ENCODE peak calls at places on chromosomes 3 and 15, in six cellular contexts. T is HepG2, Z is K562, L is GM12878, D is upper lobe of left lung, K is HCT116. P is an unnamed sample.

GRCh38 chr3:109284071-109284470 is 32.2 kb downstream of the DPPA2 start:
- ATAC-seq in T (no peak), Z (no peak), L (no peak), D (no peak), K (no peak), P (no peak)

GRCh38 chr3:140216249-140216648 is 281.3 kb downstream of the CLSTN2 start:
- ATAC-seq in T (peak; percentile 82), Z (peak; percentile 89), L (peak; percentile 86), D (no peak), K (peak; percentile 82), P (no peak)

GRCh38 chr3:169660709-169661566 is 2.6 kb downstream of the MECOM start:
- ATAC-seq in T (no peak), Z (no peak), L (no peak), D (no peak), K (no peak), P (no peak)

GRCh38 chr3:144257381-144257780 is 285.8 kb downstream of the DIPK2A start:
- ATAC-seq in T (no peak), Z (no peak), L (no peak), D (no peak), K (no peak), P (no peak)

GRCh38 chr15:39629376-39629775 is 48.5 kb downstream of the THBS1 start:
- ATAC-seq in T (no peak), Z (no peak), L (no peak), D (no peak), K (no peak), P (no peak)

GRCh38 chr3:12926660-12927059 is 85.3 kb upstream of the RPL32 start:
- ATAC-seq in T (no peak), Z (no peak), L (no peak), D (no peak), K (no peak), P (no peak)

GRCh38 chr3:4835616-4836043 is 143.6 kb upstream of the BHLHE40 start:
- ATAC-seq in T (no peak), Z (no peak), L (no peak), D (no peak), K (no peak), P (no peak)

GRCh38 chr3:165883866-165884478 is 46.7 kb upstream of the BCHE start:
- ATAC-seq in T (no peak), Z (peak; percentile 36), L (peak; percentile 69), D (no peak), K (peak; percentile 72), P (no peak)

GRCh38 chr3:4999626-5000184 is 20.5 kb downstream of the BHLHE40 start:
- ATAC-seq in T (no peak), Z (no peak), L (peak; percentile 57), D (no peak), K (no peak), P (no peak)

GRCh38 chr3:58899159-58899952 is 150.5 kb downstream of the CFAP20DC start:
- ATAC-seq in T (no peak), Z (peak; percentile 95), L (peak; percentile 95), D (peak; percentile 36), K (no peak), P (peak; percentile 74)

GRCh38 chr3:132445812-132446211 is 28.5 kb downstream of the DNAJC13 start:
- ATAC-seq in T (no peak), Z (no peak), L (peak; percentile 66), D (peak; percentile 70), K (no peak), P (no peak)

GRCh38 chr3:12423918-12424634 is 60.2 kb upstream of the TSEN2 start:
- ATAC-seq in T (no peak), Z (peak; percentile 31), L (peak; percentile 45), D (no peak), K (peak; percentile 71), P (no peak)

GRCh38 chr15:71651750-71652186 is 158.6 kb upstream of the NR2E3 start:
- ATAC-seq in T (peak; percentile 54), Z (peak; percentile 64), L (peak; percentile 55), D (peak; percentile 43), K (peak; percentile 75), P (peak; percentile 26)

GRCh38 chr3:9666704-9667445 is 17.6 kb downstream of the MTMR14 start:
- ATAC-seq in T (no peak), Z (no peak), L (no peak), D (no peak), K (no peak), P (no peak)

GRCh38 chr15:68214838-68215234 is 9.7 kb upstream of the CALML4 start:
- ATAC-seq in T (no peak), Z (no peak), L (no peak), D (no peak), K (no peak), P (no peak)

GRCh38 chr3:30458376-30458775 is 148.0 kb upstream of the TGFBR2 start:
- ATAC-seq in T (no peak), Z (no peak), L (no peak), D (no peak), K (no peak), P (peak; percentile 23)

GRCh38 chr3:72039677-72040076 is 254.7 kb upstream of the PROK2 start:
- ATAC-seq in T (no peak), Z (no peak), L (no peak), D (no peak), K (no peak), P (no peak)

GRCh38 chr3:38214560-38214959 is 49.2 kb downstream of the OXSR1 start:
- ATAC-seq in T (no peak), Z (peak; percentile 31), L (no peak), D (no peak), K (no peak), P (no peak)

GRCh38 chr3:37216597-37217097 is 42.3 kb upstream of the LRRFIP2 start:
- ATAC-seq in T (no peak), Z (no peak), L (no peak), D (no peak), K (no peak), P (no peak)

GRCh38 chr3:182979719-182980191 is 583 bp downstream of the DCUN1D1 start:
- ATAC-seq in T (peak; percentile 42), Z (peak; percentile 15), L (peak; percentile 31), D (peak; percentile 58), K (peak; percentile 42), P (peak; percentile 36)

GRCh38 chr3:184249412-184250166 is at the start of gene EEF1AKMT4:
- ATAC-seq in T (peak; percentile 97), Z (peak; percentile 97), L (peak; percentile 96), D (peak; percentile 99), K (peak; percentile 87), P (peak; percentile 97)
- TF ChIP-seq POLR2AphosphoS5 in T (peak; percentile 57), Z (no peak), L (no peak), D (peak; percentile 60), K (peak; percentile 76), P (peak; percentile 73)

DNA sequence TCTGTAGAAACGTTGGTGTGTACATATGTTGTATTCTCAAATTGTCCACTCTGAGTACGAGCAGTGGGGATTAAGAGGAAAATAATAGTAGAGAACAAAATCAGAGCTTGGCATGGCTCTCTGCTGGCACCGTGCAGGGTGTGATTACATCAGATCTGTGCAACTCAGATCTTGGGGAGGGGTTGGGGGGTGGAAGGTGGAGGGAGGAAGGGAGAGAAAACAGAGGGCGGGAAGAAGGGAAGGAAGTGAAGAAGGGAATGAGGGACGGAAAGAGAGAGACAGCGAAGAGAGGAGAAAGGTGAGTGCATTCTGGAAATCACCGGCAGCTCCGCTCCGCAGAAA is 30.9 kb upstream of the ADAMTS17 start:
- ATAC-seq in T (no peak), Z (no peak), L (no peak), D (peak; percentile 59), K (no peak), P (peak; percentile 83)
- H3K4me3 ChIP-seq in T (no peak overlapping the region), Z (no peak overlapping the region), L (no peak overlapping the region), D (peak overlapping the region; percentile 45), K (no peak overlapping the region), P (peak overlapping the region; percentile 18)

GRCh38 chr3:146511402-146512134 is 32.8 kb downstream of the PLSCR1 start:
- ATAC-seq in T (peak; percentile 73), Z (peak; percentile 23), L (no peak), D (no peak), K (no peak), P (no peak)
- TF ChIP-seq POLR2A in T (no peak), Z (no peak), L (no peak), D (no peak), K (no peak), P (no peak)

GRCh38 chr3:78900879-78901278 is 866.9 kb downstream of the ROBO1 start:
- ATAC-seq in T (no peak), Z (no peak), L (no peak), D (no peak), K (no peak), P (no peak)
- TF ChIP-seq POLR2AphosphoS5 in T (no peak), Z (no peak), L (no peak), D (no peak), K (no peak), P (no peak)

GRCh38 chr15:52790941-52791751 is 1.0 kb upstream of the ONECUT1 start:
- ATAC-seq in T (no peak), Z (no peak), L (no peak), D (peak; percentile 25), K (no peak), P (no peak)

GRCh38 chr15:52789601-52790165 is 453 bp downstream of the ONECUT1 start:
- ATAC-seq in T (peak; percentile 25), Z (no peak), L (peak; percentile 47), D (no peak), K (peak; percentile 9), P (no peak)

GRCh38 chr15:52789008-52789600 is 1.0 kb downstream of the ONECUT1 start:
- ATAC-seq in T (no peak), Z (no peak), L (no peak), D (no peak), K (no peak), P (no peak)

GRCh38 chr15:52791776-52792175 is 1.6 kb upstream of the ONECUT1 start:
- ATAC-seq in T (no peak), Z (no peak), L (no peak), D (no peak), K (no peak), P (no peak)

GRCh38 chr15:52790166-52790708 is at the start of gene ONECUT1:
- ATAC-seq in T (peak; percentile 64), Z (peak; percentile 92), L (peak; percentile 80), D (peak; percentile 82), K (peak; percentile 92), P (peak; percentile 45)
- H3K4me3 ChIP-seq in T (peak within 1 kb of the TSS; percentile 76), Z (peak within 1 kb of the TSS; percentile 31), L (peak within 1 kb of the TSS; percentile 64), D (peak within 1 kb of the TSS; percentile 51), K (peak within 1 kb of the TSS; percentile 53), P (peak within 1 kb of the TSS; percentile 20)

P was measured in gastroesophageal sphincter.